ENCODE peak calls at places on chromosomes 1 and 21, in eight cellular contexts. K, E, R, H, Z, A, U and O are unnamed samples.

GRCh38 chr1:2980849-2981248 is 40.4 kb upstream of the ACTRT2 start:
- ATAC-seq in K (no peak), E (no peak), R (no peak), H (no peak), Z (no peak), A (no peak), U (no peak), O (no peak)

GRCh38 chr1:237016626-237017025 is 12.4 kb upstream of the MT1HL1 start:
- ATAC-seq in K (no peak), E (no peak), R (no peak), H (no peak), Z (no peak), A (no peak), U (no peak), O (no peak)

GRCh38 chr1:183227963-183228649 is 42.0 kb downstream of the LAMC2 start:
- ATAC-seq in K (peak), E (peak), R (peak), H (peak), Z (peak), A (peak), U (no peak), O (peak)

GRCh38 chr1:9326596-9326995 is 33.9 kb downstream of the SPSB1 start:
- ATAC-seq in K (no peak), E (no peak), R (no peak), H (peak), Z (peak), A (no peak), U (no peak), O (peak)

GRCh38 chr1:15311886-15312285 is 64.9 kb downstream of the FHAD1 start:
- ATAC-seq in K (no peak), E (no peak), R (no peak), H (no peak), Z (no peak), A (no peak), U (no peak), O (no peak)

GRCh38 chr1:109984190-109984455 is 442 bp upstream of the AHCYL1 start:
- ATAC-seq in K (peak), E (peak), R (peak), H (peak), Z (peak), A (peak), U (peak), O (peak)

GRCh38 chr1:961132-961652 is 808 bp downstream of the KLHL17 start:
- ATAC-seq in K (no peak), E (peak), R (no peak), H (peak), Z (no peak), A (no peak), U (no peak), O (no peak)

GRCh38 chr1:153515504-153516394 is 20.0 kb downstream of the S100A6 start:
- ATAC-seq in K (peak), E (peak), R (peak), H (no peak), Z (peak), A (peak), U (no peak), O (peak)

GRCh38 chr1:154104433-154105082 is 50.3 kb downstream of the NUP210L start:
- ATAC-seq in K (no peak), E (peak), R (peak), H (no peak), Z (no peak), A (peak), U (no peak), O (no peak)

GRCh38 chr1:231918239-231919015 is 291.8 kb downstream of the DISC1 start:
- ATAC-seq in K (no peak), E (peak), R (peak), H (peak), Z (no peak), A (no peak), U (no peak), O (no peak)

GRCh38 chr21:44919111-44919912 is 1.4 kb downstream of the ITGB2 start:
- ATAC-seq in K (peak), E (no peak), R (no peak), H (no peak), Z (peak), A (peak), U (no peak), O (peak)

GRCh38 chr1:114310771-114311251 is 157.1 kb upstream of the SYT6 start:
- ATAC-seq in K (no peak), E (no peak), R (no peak), H (peak), Z (peak), A (no peak), U (no peak), O (no peak)

DNA sequence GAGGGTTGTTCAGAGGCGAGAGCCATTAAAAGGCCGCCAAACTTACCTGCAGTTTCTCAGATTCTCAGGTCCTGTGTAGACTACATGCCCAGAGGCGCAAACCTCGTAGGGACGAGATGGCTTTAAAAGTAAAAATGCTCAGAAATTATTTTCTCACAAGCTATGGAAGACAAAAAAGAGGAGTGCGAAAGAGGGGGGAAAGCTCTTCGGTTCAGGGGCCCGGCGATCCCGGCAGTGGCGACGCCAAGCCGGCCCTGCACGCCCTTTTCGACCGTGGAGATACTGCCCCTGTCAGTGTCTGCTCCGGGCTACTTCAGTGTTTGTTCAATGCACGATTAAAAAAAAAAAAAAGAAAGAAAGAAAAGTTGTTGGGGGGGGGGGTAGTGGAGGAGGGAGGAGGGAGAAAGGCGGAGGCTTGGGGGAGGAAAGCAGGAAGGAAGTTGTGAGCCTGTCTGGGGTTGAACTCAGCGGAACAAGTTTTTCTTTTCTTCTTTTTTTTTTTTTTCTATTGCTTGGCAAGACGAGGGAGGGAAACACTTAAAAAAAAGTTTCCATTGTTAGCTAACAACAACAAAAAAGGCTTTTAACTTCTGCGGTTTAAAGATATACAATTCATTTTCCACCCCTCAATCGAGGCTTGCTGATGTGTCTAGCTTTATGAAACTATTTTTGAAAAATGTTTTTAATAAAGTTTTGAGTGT is at the start of gene ITPKB:
- ATAC-seq in K (peak), E (peak), R (peak), H (peak), Z (peak), A (peak), U (peak), O (peak)
- TF ChIP-seq POLR2A in K (peak), E (no peak), R (no peak), H (no peak), Z (peak), A (no peak), U (peak), O (peak)

DNA sequence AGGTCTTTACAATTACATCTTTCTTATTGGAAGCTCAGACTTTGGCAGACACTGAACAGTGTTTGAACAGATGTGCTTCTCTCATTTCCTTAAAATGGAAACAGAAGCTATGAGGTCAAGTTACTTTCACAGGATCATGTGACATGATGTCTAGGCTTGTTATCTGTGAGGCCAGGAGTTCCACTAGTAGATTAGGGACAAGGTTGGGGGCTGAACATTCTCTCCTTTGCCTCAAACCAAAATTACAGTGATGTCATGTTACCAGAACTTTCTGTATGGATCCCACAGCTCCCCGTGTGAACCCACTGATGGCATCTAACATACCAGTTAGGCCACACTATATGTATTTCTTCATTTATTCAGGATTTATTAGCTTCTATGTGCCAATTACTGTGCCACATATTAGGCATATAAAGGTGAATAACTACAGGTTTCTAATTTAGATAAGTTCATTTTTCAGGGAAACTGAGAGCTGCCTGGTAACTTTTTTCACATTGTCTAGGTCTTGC is 6.0 kb downstream of the DYNLT5 start:
- ATAC-seq in K (peak), E (no peak), R (no peak), H (no peak), Z (no peak), A (no peak), U (no peak), O (no peak)
- TF ChIP-seq POLR2A in K (no peak), E (no peak), R (no peak), H (no peak), Z (no peak), A (no peak), U (no peak), O (no peak)

GRCh38 chr1:234564035-234565029 is 45.6 kb downstream of the IRF2BP2 start:
- ATAC-seq in K (no peak), E (peak), R (peak), H (peak), Z (no peak), A (no peak), U (peak), O (peak)
- TF ChIP-seq POLR2A in K (no peak), E (no peak), R (no peak), H (no peak), Z (no peak), A (no peak), U (no peak), O (no peak)

DNA sequence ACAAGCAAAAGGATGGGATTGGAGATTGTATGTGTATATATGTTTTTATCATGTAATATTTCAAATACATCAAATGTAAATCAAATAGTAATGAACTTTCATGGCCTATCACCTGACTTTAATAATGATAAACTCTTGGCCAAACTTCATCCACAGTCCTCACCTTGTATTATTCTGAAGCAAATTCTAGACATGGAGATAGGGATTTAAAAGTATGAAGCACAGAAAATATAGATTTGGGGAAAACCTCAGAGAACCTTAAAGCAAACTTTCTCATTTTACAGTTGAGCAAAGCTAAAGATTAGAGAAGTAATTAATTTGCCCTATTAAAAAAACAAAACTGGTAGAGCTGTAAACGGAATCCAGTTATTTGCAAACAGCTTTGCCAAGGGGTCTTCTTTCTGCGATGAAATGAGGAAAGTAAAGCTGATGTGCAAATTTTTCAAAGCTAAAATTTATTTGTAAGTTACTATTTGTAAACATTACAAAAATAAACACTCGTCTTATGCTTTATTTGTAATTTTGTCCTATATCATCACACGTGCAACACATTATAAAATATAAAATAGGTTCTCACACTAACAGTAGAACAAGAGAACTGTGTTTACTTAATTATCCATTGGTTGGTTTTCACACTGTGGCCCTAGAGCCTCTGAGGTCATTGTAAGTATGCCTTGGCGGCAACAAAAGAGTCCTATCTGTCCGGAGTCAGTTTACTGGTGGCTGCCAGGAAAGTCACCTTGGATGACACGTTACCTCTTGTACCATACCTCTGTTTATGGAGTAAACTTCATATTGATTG is 20.0 kb upstream of the KIF14 start:
- ATAC-seq in K (peak), E (peak), R (no peak), H (no peak), Z (peak), A (peak), U (peak), O (no peak)
- TF ChIP-seq POLR2A in K (no peak), E (no peak), R (no peak), H (no peak), Z (no peak), A (no peak), U (peak), O (no peak)

GRCh38 chr1:53367503-53368313 is 39.8 kb upstream of the LRP8 start:
- ATAC-seq in K (no peak), E (no peak), R (no peak), H (no peak), Z (peak), A (peak), U (no peak), O (no peak)
- TF ChIP-seq POLR2A in K (no peak), E (no peak), R (no peak), H (no peak), Z (no peak), A (no peak), U (no peak), O (no peak)

GRCh38 chr1:235325854-235326253 is 2.1 kb downstream of the ARID4B start:
- ATAC-seq in K (no peak), E (no peak), R (no peak), H (no peak), Z (no peak), A (no peak), U (no peak), O (no peak)
- TF ChIP-seq POLR2A in K (no peak), E (no peak), R (no peak), H (no peak), Z (no peak), A (no peak), U (no peak), O (no peak)

GRCh38 chr1:30649321-30649991 is 73.9 kb downstream of the MATN1 start:
- ATAC-seq in K (no peak), E (peak), R (no peak), H (no peak), Z (no peak), A (no peak), U (peak), O (no peak)
- TF ChIP-seq POLR2A in K (no peak), E (no peak), R (no peak), H (no peak), Z (no peak), A (no peak), U (no peak), O (no peak)

GRCh38 chr1:101301446-101301845 is 64.6 kb downstream of the S1PR1 start:
- ATAC-seq in K (no peak), E (no peak), R (no peak), H (no peak), Z (no peak), A (no peak), U (no peak), O (no peak)

GRCh38 chr1:101299710-101300109 is 62.9 kb downstream of the S1PR1 start:
- ATAC-seq in K (no peak), E (no peak), R (no peak), H (no peak), Z (no peak), A (no peak), U (no peak), O (no peak)

GRCh38 chr1:101300916-101301315 is 64.1 kb downstream of the S1PR1 start:
- ATAC-seq in K (no peak), E (no peak), R (no peak), H (no peak), Z (no peak), A (no peak), U (no peak), O (no peak)

GRCh38 chr1:101299166-101299565 is 62.3 kb downstream of the S1PR1 start:
- ATAC-seq in K (no peak), E (no peak), R (no peak), H (no peak), Z (no peak), A (peak), U (no peak), O (no peak)

GRCh38 chr1:101298663-101299062 is 61.8 kb downstream of the S1PR1 start:
- ATAC-seq in K (peak), E (no peak), R (no peak), H (no peak), Z (no peak), A (peak), U (no peak), O (no peak)
- TF ChIP-seq POLR2A in K (no peak), E (no peak), R (no peak), H (no peak), Z (no peak), A (no peak), U (no peak), O (no peak)

DNA sequence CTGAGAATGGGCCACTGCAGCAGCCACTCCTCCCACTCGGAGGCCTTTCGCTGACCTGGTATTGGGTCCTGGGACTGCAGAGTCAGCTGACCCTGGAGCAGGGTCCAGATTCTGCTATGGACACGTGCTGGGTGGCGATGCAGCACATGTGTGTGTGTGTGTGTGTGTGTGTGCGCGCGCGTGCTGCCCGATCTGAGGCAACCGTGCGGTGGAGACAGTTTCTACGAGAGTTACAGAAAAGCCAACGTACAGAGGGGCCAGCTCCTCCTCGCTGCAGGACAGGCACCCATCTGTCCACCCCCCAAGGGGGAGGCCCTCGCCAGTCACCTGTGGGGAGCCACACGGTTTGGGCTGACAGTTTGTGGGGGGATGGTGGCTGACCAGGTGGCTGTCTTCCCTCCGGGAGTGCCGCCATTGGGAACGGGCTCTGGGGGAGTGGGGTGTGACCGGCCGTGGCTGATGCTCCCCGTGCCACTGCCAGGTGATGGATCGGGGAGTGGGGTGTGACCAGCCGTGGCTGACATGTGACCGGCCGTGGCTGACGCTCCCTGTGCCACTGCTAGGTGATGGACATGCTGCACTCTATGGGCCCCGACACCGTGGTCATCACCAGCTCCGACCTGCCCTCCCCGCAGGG is 24.0 kb downstream of the CSTB start:
- ATAC-seq in K (no peak), E (no peak), R (no peak), H (no peak), Z (no peak), A (no peak), U (no peak), O (no peak)
- TF ChIP-seq POLR2A in K (no peak), E (no peak), R (no peak), H (no peak), Z (no peak), A (no peak), U (no peak), O (no peak)

GRCh38 chr1:201966171-201966570 is 10.9 kb downstream of the TIMM17A start:
- ATAC-seq in K (no peak), E (no peak), R (no peak), H (no peak), Z (no peak), A (no peak), U (no peak), O (no peak)
- TF ChIP-seq POLR2A in K (no peak), E (no peak), R (no peak), H (no peak), Z (no peak), A (no peak), U (no peak), O (no peak)